ENCODE peak calls at places on chromosomes 12 and 14, in nine cellular contexts. A is caudate nucleus; H is activated CD8-positive, alpha-beta T cell treated with anti-CD3 and anti-CD28 coated beads, Interleukin-2, amount 10 ng/mL, durations not matched to agents 7 days and 5 days; X is transverse colon; N is activated T-cell treated with anti-CD3 and anti-CD28 coated beads, Interleukin-2, amount 50 U/mL, for 72 hours; C is activated naive CD8-positive, alpha-beta T cell treated with anti-CD3 and anti-CD28 coated beads, Interleukin-2, amount 50 U/mL, for 16 hours; W is EL; E is T-helper 17 cell; V is stimulated activated CD8-positive, alpha-beta memory T cell treated with anti-CD3 and anti-CD28 coated beads, Interleukin-15, amount 100 ng/mL, for 24 hours. P is an unnamed sample.
A peak's percentile ranks its signal among the peaks of the same experiment; 100 is the strongest.

GRCh38 chr12:93683410-93683809 is 6.2 kb downstream of the CRADD start:
- DNase-seq in A (no peak), H (no peak), X (no peak), N (no peak), C (no peak), W (no peak), E (no peak), V (no peak), P (no peak)

GRCh38 chr14:38662781-38663180 is 406.9 kb upstream of the CLEC14A start:
- DNase-seq in A (no peak), H (no peak), X (no peak), N (no peak), C (no peak), W (no peak), E (no peak), V (no peak), P (no peak)

GRCh38 chr14:50410016-50410530 is 13.4 kb upstream of the CDKL1 start:
- DNase-seq in A (no peak), H (no peak), X (no peak), N (no peak), C (no peak), W (no peak), E (no peak), V (no peak), P (no peak)

GRCh38 chr12:25089738-25090137 is 105.2 kb downstream of the DNAI7 start:
- DNase-seq in A (no peak), H (no peak), X (no peak), N (no peak), C (no peak), W (no peak), E (no peak), V (no peak), P (no peak)

GRCh38 chr14:56119221-56119967 is 1.2 kb downstream of the PELI2 start:
- DNase-seq in A (no peak), H (peak; percentile 35), X (peak; percentile 37), N (peak; percentile 51), C (no peak), W (peak; percentile 37), E (peak; percentile 12), V (no peak), P (no peak)

GRCh38 chr12:69014047-69014446 is 81.1 kb upstream of the CPM start:
- DNase-seq in A (no peak), H (no peak), X (no peak), N (no peak), C (no peak), W (no peak), E (no peak), V (no peak), P (no peak)

GRCh38 chr12:109844983-109845841 is 12.0 kb upstream of the TRPV4 start:
- DNase-seq in A (peak; percentile 51), H (peak; percentile 91), X (peak; percentile 91), N (peak; percentile 92), C (peak; percentile 72), W (peak; percentile 80), E (peak; percentile 87), V (peak; percentile 93), P (peak; percentile 89)

GRCh38 chr12:65306603-65307501 is 28.4 kb downstream of the MSRB3 start:
- DNase-seq in A (no peak), H (peak; percentile 32), X (peak; percentile 48), N (no peak), C (no peak), W (peak; percentile 78), E (no peak), V (no peak), P (no peak)

GRCh38 chr12:123106640-123107359 is 44.1 kb downstream of the PITPNM2 start:
- DNase-seq in A (no peak), H (peak; percentile 86), X (peak; percentile 30), N (peak; percentile 70), C (peak; percentile 2), W (no peak), E (no peak), V (no peak), P (peak; percentile 95)

P was measured in CD14-positive monocyte.